ENCODE peak calls at places on chromosomes 16 and 17, in four cellular contexts. J is lower leg skin, U is GM12865, O is PC-9. K is an unnamed sample.

GRCh38 chr16:29784901-29785500 is 5.5 kb upstream of the KIF22 start:
- DNase-seq in J (peak), U (peak), O (no peak), K (peak)

GRCh38 chr16:89722392-89723278 is 1.3 kb downstream of the ZNF276 start:
- DNase-seq in J (peak), O (peak), U (peak), K (peak)

GRCh38 chr17:20097362-20097761 is 88.2 kb downstream of the SPECC1 start:
- DNase-seq in U (no peak), O (no peak), J (no peak), K (no peak)

GRCh38 chr16:4323071-4323844 is 7.4 kb downstream of the GLIS2 start:
- DNase-seq in J (no peak), U (no peak), O (peak), K (no peak)

GRCh38 chr17:81309140-81309858 is 14.2 kb upstream of the SLC38A10 start:
- DNase-seq in J (peak), O (peak), U (peak), K (no peak)

GRCh38 chr16:82043680-82044584 is 8.9 kb downstream of the HSD17B2 start:
- DNase-seq in U (no peak), O (no peak), J (no peak), K (no peak)

GRCh38 chr16:72036098-72036497 is 18.2 kb upstream of the HP start:
- DNase-seq in U (no peak), O (no peak), J (no peak), K (no peak)

GRCh38 chr17:34575182-34575581 is 4.2 kb upstream of the TMEM132E start:
- DNase-seq in U (no peak), J (no peak), O (no peak), K (no peak)

GRCh38 chr16:66335704-66336329 is 30.7 kb upstream of the CDH5 start:
- DNase-seq in J (no peak), U (no peak), O (no peak), K (no peak)

GRCh38 chr17:9935408-9935807 is 30.3 kb upstream of the RCVRN start:
- DNase-seq in U (no peak), J (peak), O (no peak), K (no peak)

GRCh38 chr17:17216776-17217175 is 10.6 kb upstream of the PLD6 start:
- DNase-seq in O (no peak), J (no peak), U (no peak), K (no peak)

GRCh38 chr16:46907061-46907774 is 23.1 kb downstream of the GPT2 start:
- DNase-seq in J (no peak), U (no peak), O (no peak), K (no peak)

GRCh38 chr16:22927306-22927705 is 113.3 kb downstream of the HS3ST2 start:
- DNase-seq in O (no peak), U (no peak), J (no peak), K (no peak)

GRCh38 chr16:81625544-81626152 is 153.4 kb upstream of the PLCG2 start:
- DNase-seq in O (peak), U (peak), J (no peak), K (peak)

GRCh38 chr17:81491761-81492160 is 20.8 kb downstream of the ACTG1 start:
- DNase-seq in U (no peak), O (no peak), J (no peak), K (no peak)

GRCh38 chr17:61498042-61498441 is 45.8 kb downstream of the TBX4 start:
- DNase-seq in U (no peak), O (no peak), J (no peak), K (no peak)

GRCh38 chr17:58317421-58318064 is 11.1 kb downstream of the TSPOAP1 start:
- DNase-seq in O (peak), J (no peak), U (peak), K (peak)

GRCh38 chr17:2700031-2700490 is 11.5 kb downstream of the CLUH start:
- DNase-seq in O (no peak), U (no peak), J (no peak), K (no peak)

GRCh38 chr17:10032142-10032541 is 127.1 kb upstream of the RCVRN start:
- DNase-seq in J (no peak), O (no peak), U (no peak), K (no peak)

GRCh38 chr17:15981208-15981607 is 18.3 kb downstream of the ZSWIM7 start:
- DNase-seq in U (peak), O (no peak), J (no peak), K (peak)

GRCh38 chr16:88347656-88348376 is 34.9 kb upstream of the ZNF469 start:
- DNase-seq in U (peak), J (no peak), O (no peak), K (peak)

GRCh38 chr16:65745-66144 is 6.7 kb downstream of the RHBDF1 start:
- DNase-seq in J (peak), U (peak), O (peak), K (peak)

GRCh38 chr17:37742762-37743611 is 1.9 kb downstream of the HNF1B start:
- DNase-seq in J (no peak), O (peak), U (no peak), K (peak)

GRCh38 chr17:41666336-41666680 is 22.4 kb upstream of the EIF1 start:
- DNase-seq in O (no peak), J (no peak), U (peak), K (peak)

GRCh38 chr16:85422374-85423185 is 190.5 kb upstream of the GSE1 start:
- DNase-seq in O (peak), U (no peak), J (no peak), K (no peak)

GRCh38 chr16:1091992-1092552 is 4.0 kb downstream of the C1QTNF8 start:
- DNase-seq in J (no peak), U (no peak), O (no peak), K (no peak)

GRCh38 chr16:1089439-1089821 is 6.6 kb downstream of the C1QTNF8 start:
- DNase-seq in J (no peak), U (no peak), O (no peak), K (no peak)

GRCh38 chr16:1088295-1089170 is 7.5 kb downstream of the C1QTNF8 start:
- DNase-seq in J (no peak), U (no peak), O (no peak), K (no peak)

GRCh38 chr16:1090620-1091587 is 5.1 kb downstream of the C1QTNF8 start:
- DNase-seq in J (no peak), O (no peak), U (no peak), K (no peak)

GRCh38 chr16:1089822-1090619 is 6.0 kb downstream of the C1QTNF8 start:
- DNase-seq in J (peak), O (no peak), U (no peak), K (no peak)
- TF ChIP-seq CTCF in J (no peak), O (no peak), U (no peak), K (no peak)

GRCh38 chr17:38864636-38865398 is 5.0 kb upstream of the LASP1 start:
- DNase-seq in O (no peak), U (no peak), J (no peak), K (no peak)

GRCh38 chr17:38868095-38868967 is 1.5 kb upstream of the LASP1 start:
- DNase-seq in U (peak), J (no peak), O (peak), K (no peak)

GRCh38 chr17:38869647-38870258 is at the start of gene LASP1:
- DNase-seq in U (peak), J (peak), O (peak), K (peak)

GRCh38 chr17:38868968-38869646 is 751 bp upstream of the LASP1 start:
- DNase-seq in J (peak), O (peak), U (peak), K (peak)

GRCh38 chr17:38867179-38867994 is 2.5 kb upstream of the LASP1 start:
- DNase-seq in J (peak), O (peak), U (peak), K (no peak)
- TF ChIP-seq CTCF in J (no peak), O (peak), U (no peak), K (no peak)

GRCh38 chr17:47305302-47305923 is 18.3 kb upstream of the EFCAB13 start:
- DNase-seq in J (no peak), O (peak), U (no peak), K (no peak)
- TF ChIP-seq CTCF in J (no peak), O (no peak), U (no peak), K (no peak)

DNA sequence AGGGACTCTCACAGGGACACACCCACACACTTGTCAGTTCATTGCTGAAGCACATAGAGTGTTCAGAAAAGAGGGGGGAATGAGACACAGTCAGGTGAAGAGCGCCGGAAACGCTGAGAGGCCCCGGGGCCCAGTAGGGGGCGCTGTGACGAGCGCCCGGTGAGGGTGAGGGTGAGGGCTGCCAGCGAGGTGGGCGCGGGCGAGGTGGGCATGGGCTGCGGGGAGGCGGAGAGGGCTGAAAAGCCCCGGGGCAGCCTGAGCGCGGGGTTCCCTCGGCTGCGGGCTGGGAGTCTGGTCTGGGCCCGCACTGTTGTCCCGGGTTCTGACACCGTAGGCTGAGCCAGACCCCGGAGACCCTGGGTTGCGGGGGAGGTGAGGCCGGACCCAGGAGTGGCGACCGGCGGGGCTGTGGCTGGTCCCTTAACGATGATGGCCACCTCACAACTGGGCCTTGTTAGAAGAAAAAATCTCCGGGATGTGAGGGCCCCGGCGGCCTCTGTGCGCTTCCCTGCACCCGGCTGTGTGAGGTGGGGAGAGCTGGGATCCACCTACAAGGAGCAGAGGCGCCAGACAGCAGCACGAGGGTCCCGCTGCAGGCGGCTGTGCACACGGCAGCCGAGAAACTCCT is 91.4 kb downstream of the C16orf78 start:
- DNase-seq in U (no peak), O (no peak), J (no peak), K (peak)
- TF ChIP-seq CTCF in U (peak), O (peak), J (no peak), K (peak)

GRCh38 chr16:55115506-55115905 is 184.8 kb downstream of the IRX5 start:
- DNase-seq in U (no peak), J (no peak), O (no peak), K (no peak)

GRCh38 chr16:55123652-55124051 is 193.0 kb downstream of the IRX5 start:
- DNase-seq in J (no peak), O (no peak), U (no peak), K (no peak)

GRCh38 chr16:55116165-55116894 is 185.7 kb downstream of the IRX5 start:
- DNase-seq in O (no peak), U (no peak), J (no peak), K (no peak)

GRCh38 chr16:55118701-55119260 is 188.1 kb downstream of the IRX5 start:
- DNase-seq in J (no peak), U (no peak), O (no peak), K (no peak)

DNA sequence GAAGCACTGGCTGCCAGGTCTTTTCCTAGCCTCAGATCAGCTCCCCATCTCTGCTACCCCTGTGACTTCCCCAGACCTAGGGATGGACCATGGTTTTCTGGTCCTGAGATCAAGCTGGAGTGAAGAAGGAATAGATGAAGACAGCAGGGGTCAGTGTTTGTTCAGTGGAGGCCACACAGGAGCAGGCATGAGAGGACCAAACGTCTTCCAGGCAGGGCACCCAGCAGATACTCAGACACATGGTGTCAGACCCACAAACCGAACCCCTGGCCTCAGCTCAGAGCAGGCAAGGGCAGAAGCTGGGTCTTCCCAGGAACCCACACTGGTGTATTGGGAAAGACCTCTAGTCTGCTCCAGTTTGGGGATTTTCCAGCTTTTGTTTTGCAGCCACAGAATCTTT is 189.7 kb downstream of the IRX5 start:
- DNase-seq in J (no peak), U (no peak), O (no peak), K (no peak)
- TF ChIP-seq CTCF in J (no peak), U (no peak), O (peak), K (no peak)